ENCODE peak calls at places on chromosomes 11 and 22, in four cellular contexts. M is lower leg skin, S is HS-27A, Y is OCI-LY7. J is an unnamed sample.
A peak's percentile ranks its signal among the peaks of the same experiment; 100 is the strongest.

GRCh38 chr11:78228467-78228866 is 39.7 kb downstream of the USP35 start:
- DNase-seq in Y (peak; percentile 80), S (no peak), M (no peak), J (peak; percentile 79)

GRCh38 chr22:45717787-45718186 is 46.2 kb downstream of the ATXN10 start:
- DNase-seq in M (no peak), S (peak; percentile 30), Y (no peak), J (no peak)

GRCh38 chr11:58788355-58789023 is 56.0 kb downstream of the GLYATL2 start:
- DNase-seq in Y (peak; percentile 66), M (no peak), S (no peak), J (peak; percentile 71)

GRCh38 chr11:77121876-77122575 is 6.0 kb upstream of the MYO7A start:
- DNase-seq in M (no peak), S (no peak), Y (no peak), J (no peak)

GRCh38 chr11:76621866-76622265 is 48.7 kb downstream of the LRRC32 start:
- DNase-seq in Y (no peak), S (no peak), M (no peak), J (no peak)

GRCh38 chr11:111944139-111944538 is 7.0 kb downstream of the DIXDC1 start:
- DNase-seq in M (no peak), Y (no peak), S (no peak), J (peak; percentile 22)

GRCh38 chr11:6799402-6799801 is at the start of gene OR6A2:
- DNase-seq in S (no peak), Y (no peak), M (no peak), J (no peak)

GRCh38 chr11:115411114-115411513 is 93.1 kb downstream of the CADM1 start:
- DNase-seq in S (no peak), Y (no peak), M (no peak), J (no peak)

GRCh38 chr22:46766611-46767010 is 4.2 kb downstream of the TBC1D22A start:
- DNase-seq in Y (no peak), M (no peak), S (no peak), J (no peak)

GRCh38 chr22:20008221-20008995 is 8.2 kb downstream of the ARVCF start:
- DNase-seq in Y (no peak), S (no peak), M (no peak), J (no peak)

GRCh38 chr11:108857382-108857781 is 192.5 kb downstream of the DDX10 start:
- DNase-seq in S (no peak), Y (no peak), M (no peak), J (no peak)

GRCh38 chr11:72584293-72584921 is 89.8 kb downstream of the PDE2A start:
- DNase-seq in M (peak; percentile 60), S (no peak), Y (no peak), J (no peak)

GRCh38 chr11:3802016-3802790 is 4.8 kb upstream of the NUP98 start:
- DNase-seq in M (no peak), S (no peak), Y (no peak), J (no peak)

GRCh38 chr11:119106564-119107537 is at the start of gene C2CD2L:
- DNase-seq in S (no peak), Y (peak; percentile 92), M (peak; percentile 90), J (peak; percentile 98)